ENCODE peak calls at places on chromosomes 4 and X, in seven cellular contexts. T, O, L, W, Q, D and B are unnamed samples.

GRCh38 chr4:1072830-1073446 is 40.4 kb downstream of the RNF212 start:
- DNase-seq in D (peak), W (no peak), L (no peak), O (peak), T (peak), Q (no peak), B (peak)

GRCh38 chr4:37422102-37422501 is 177.6 kb downstream of the NWD2 start:
- DNase-seq in T (no peak), W (no peak), D (no peak), L (no peak), O (no peak), Q (no peak), B (no peak)

GRCh38 chrX:41384041-41384705 is 50.2 kb downstream of the DDX3X start:
- DNase-seq in T (no peak), O (peak), D (peak), L (no peak), W (no peak), Q (no peak), B (peak)

GRCh38 chr4:169311643-169312365 is 41.0 kb upstream of the SH3RF1 start:
- DNase-seq in L (no peak), O (peak), W (peak), D (peak), T (peak), Q (peak), B (peak)

GRCh38 chrX:76253432-76253831 is 80.6 kb downstream of the PBDC1 start:
- DNase-seq in T (peak), L (no peak), Q (peak), O (peak), D (peak), W (peak), B (peak)

GRCh38 chrX:53153581-53153980 is 59.6 kb downstream of the KANTR start:
- DNase-seq in O (no peak), D (no peak), Q (no peak), T (no peak), L (no peak), W (no peak), B (no peak)

GRCh38 chr4:163694385-163694784 is 199.9 kb downstream of the TMA16 start:
- DNase-seq in L (no peak), D (no peak), W (no peak), O (peak), Q (no peak), T (no peak), B (no peak)

GRCh38 chr4:3193531-3194203 is 55.3 kb upstream of the MSANTD1 start:
- DNase-seq in L (no peak), O (no peak), Q (no peak), W (no peak), D (no peak), T (no peak), B (peak)

GRCh38 chr4:181820518-181820917 is 422.7 kb upstream of the TENM3 start:
- DNase-seq in D (no peak), Q (no peak), L (no peak), W (no peak), O (no peak), T (no peak), B (no peak)

GRCh38 chrX:47097018-47097417 is 18.8 kb downstream of the RGN start:
- DNase-seq in T (no peak), W (no peak), L (no peak), Q (no peak), O (no peak), D (no peak), B (no peak)

GRCh38 chr4:7296661-7297335 is 104.5 kb downstream of the SORCS2 start:
- DNase-seq in O (no peak), T (no peak), Q (no peak), L (no peak), D (no peak), W (no peak), B (no peak)

GRCh38 chrX:67004451-67004850 is 365.6 kb upstream of the EDA2R start:
- DNase-seq in D (no peak), W (no peak), O (no peak), T (no peak), L (no peak), Q (no peak), B (no peak)